ENCODE peak calls at places on chromosomes 11 and 22, in four cellular contexts. D is cardiac muscle cell, O is kidney, K is choroid plexus epithelial cell. C is an unnamed sample.

GRCh38 chr11:64358907-64359711 is at the start of gene RPS6KA4:
- DNase-seq in D (peak), O (peak), K (peak), C (peak)

GRCh38 chr22:10778296-10778814 is 4749.6 kb upstream of the OR11H1 start:
- DNase-seq in D (no peak), O (no peak), K (no peak), C (no peak)

GRCh38 chr11:2531987-2532703 is 87.3 kb downstream of the KCNQ1 start:
- DNase-seq in D (no peak), O (peak), K (no peak), C (no peak)

GRCh38 chr11:26443617-26444016 is 111.7 kb downstream of the ANO3 start:
- DNase-seq in D (no peak), O (no peak), K (no peak), C (no peak)

GRCh38 chr11:46694607-46695006 is 5.8 kb downstream of the ARHGAP1 start:
- DNase-seq in D (no peak), O (no peak), K (no peak), C (no peak)

GRCh38 chr11:129814244-129814992 is 1.2 kb upstream of the TMEM45B start:
- DNase-seq in D (no peak), O (no peak), K (no peak), C (no peak)

GRCh38 chr22:30695351-30695762 is 683 bp downstream of the OSBP2 start:
- DNase-seq in D (no peak), O (no peak), K (no peak), C (no peak)

GRCh38 chr11:86678823-86679222 is 6.4 kb upstream of the ME3 start:
- DNase-seq in D (no peak), O (no peak), K (peak), C (peak)

GRCh38 chr22:49502126-49502826 is 325.4 kb downstream of the BRD1 start:
- DNase-seq in D (no peak), O (no peak), K (no peak), C (no peak)

GRCh38 chr22:39318507-39319283 is 728 bp downstream of the RPL3 start:
- DNase-seq in D (peak), O (no peak), K (peak), C (no peak)

GRCh38 chr22:44180706-44181032 is at the start of gene PARVG:
- DNase-seq in D (peak), O (no peak), K (peak), C (no peak)

GRCh38 chr11:834371-835316 is 1.9 kb downstream of the CD151 start:
- DNase-seq in D (no peak), O (peak), K (peak), C (peak)

GRCh38 chr11:128884703-128885338 is 6.3 kb upstream of the KCNJ5 start:
- DNase-seq in D (peak), O (no peak), K (peak), C (peak)

GRCh38 chr11:29802522-29802921 is 214.3 kb downstream of the KCNA4 start:
- DNase-seq in D (no peak), O (no peak), K (no peak), C (no peak)

GRCh38 chr22:28838971-28839370 is 38.6 kb upstream of the XBP1 start:
- DNase-seq in D (no peak), O (no peak), K (no peak), C (no peak)

DNA sequence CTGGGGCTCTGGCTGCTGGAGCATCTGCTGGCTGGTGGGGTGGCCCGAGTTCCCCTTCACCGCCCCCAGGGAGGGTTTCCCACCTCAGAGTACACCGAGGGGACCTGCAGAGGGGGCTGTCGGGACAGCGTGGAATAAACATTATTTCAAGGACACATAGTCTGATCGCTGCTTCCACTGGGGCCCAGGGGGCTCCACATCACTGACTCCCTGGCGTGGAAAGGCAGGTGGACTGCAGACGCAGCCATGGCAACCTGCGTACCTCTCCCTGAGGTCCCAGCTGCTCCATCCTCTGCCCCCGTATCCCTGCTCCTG is 21.6 kb downstream of the TRMU start:
- DNase-seq in D (no peak), O (no peak), K (no peak), C (no peak)
- TF ChIP-seq CTCF in D (no peak), O (no peak), K (no peak), C (no peak)

DNA sequence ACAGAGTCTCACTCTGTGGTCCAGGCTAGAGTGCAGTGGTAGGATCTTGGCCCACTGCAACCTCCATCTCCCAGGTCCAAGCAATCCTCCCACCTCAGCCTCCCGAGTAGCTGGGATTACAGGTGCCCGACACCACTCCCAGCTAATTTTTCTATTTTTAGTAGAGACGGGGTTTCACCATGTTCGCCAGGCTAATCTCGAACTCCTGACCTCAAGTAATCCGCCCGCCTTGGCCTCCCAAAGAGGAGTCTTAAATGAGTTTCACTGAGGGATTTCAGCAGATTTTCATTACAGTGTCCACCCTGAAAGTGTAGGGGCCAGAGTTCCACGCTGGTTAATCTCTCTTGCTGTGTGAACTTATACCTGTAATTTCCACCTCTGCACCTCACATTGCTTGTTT is 412 bp upstream of the RPS3 start:
- DNase-seq in D (no peak), O (no peak), K (no peak), C (no peak)
- H3K4me3 ChIP-seq in D (no peak), O (no peak), K (no peak), C (no peak)

GRCh38 chr22:18068381-18068988 is 9.3 kb upstream of the PEX26 start:
- DNase-seq in D (peak), O (no peak), K (no peak), C (no peak)

GRCh38 chr22:18070041-18070440 is 7.7 kb upstream of the PEX26 start:
- DNase-seq in D (no peak), O (no peak), K (no peak), C (no peak)

GRCh38 chr22:18068991-18069390 is 8.8 kb upstream of the PEX26 start:
- DNase-seq in D (no peak), O (no peak), K (no peak), C (no peak)

GRCh38 chr22:18071968-18072310 is 5.9 kb upstream of the PEX26 start:
- DNase-seq in D (no peak), O (no peak), K (no peak), C (no peak)

GRCh38 chr22:18070556-18071306 is 7.1 kb upstream of the PEX26 start:
- DNase-seq in D (no peak), O (no peak), K (no peak), C (no peak)
- TF ChIP-seq CTCF in D (peak), O (no peak), K (peak), C (peak)

GRCh38 chr11:13288375-13289029 is 10.9 kb downstream of the BMAL1 start:
- DNase-seq in D (no peak), O (no peak), K (peak), C (no peak)
- H3K4me3 ChIP-seq in D (no peak), O (no peak), K (no peak), C (no peak)

DNA sequence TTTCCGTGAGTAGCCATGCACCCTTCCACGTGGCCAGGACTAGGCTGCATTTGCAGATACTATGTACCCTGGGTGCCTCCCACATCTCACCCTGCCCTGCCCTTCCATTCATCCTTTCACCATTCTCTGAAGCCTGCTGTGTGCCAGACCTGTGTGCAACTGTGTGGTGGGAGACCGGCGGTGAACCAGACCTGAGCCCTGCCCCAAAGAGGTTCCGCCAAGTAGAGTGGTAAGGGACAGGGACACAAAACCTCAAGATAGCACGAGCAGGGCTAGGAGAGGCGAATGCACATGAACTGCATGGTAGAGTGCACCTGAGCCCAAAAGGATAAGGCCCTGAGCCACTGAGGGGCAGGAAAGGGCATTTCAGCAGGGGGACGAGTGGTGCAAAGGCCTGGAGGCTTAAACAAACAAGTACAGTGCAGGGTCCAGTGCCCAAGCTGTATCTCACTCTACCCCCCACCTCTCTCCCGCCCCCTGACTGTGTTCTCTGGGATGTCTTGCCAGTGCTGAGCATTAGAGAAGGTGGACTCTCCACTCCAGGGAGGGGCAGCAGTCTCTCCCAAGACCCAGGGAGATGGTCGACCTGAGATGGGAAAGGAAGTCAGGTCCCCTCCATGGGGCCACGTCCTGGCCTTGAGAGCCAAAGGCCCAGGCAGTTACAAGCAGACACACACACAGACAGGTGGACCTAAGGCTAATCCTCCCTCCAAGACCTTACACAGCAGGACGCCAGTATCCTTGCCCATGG is 14.1 kb upstream of the ARAP1 start:
- DNase-seq in D (no peak), O (no peak), K (no peak), C (no peak)
- TF ChIP-seq CTCF in D (no peak), O (no peak), K (no peak), C (no peak)